ENCODE peak calls at places on chromosomes 4 and X, in ten cellular contexts. N is nephron progenitor cell; S is hepatocyte; Q is AG09309; F is CD8-positive, alpha-beta memory T cell; M is germinal center; T is NCI-H1092; C is stimulated activated CD4-positive, alpha-beta T cell treated with anti-CD3 and anti-CD28 coated beads, Interleukin-12 subunit alpha, Interleukin-12 subunit beta, amount 100 ng/mL, for 48 hours; B is activated naive CD8-positive, alpha-beta T cell treated with anti-CD3 and anti-CD28 coated beads, Interleukin-2, amount 50 U/mL, for 24 hours; W is astrocyte of the spinal cord. X is an unnamed sample.

GRCh38 chr4:120718979-120719566 is 203.5 kb downstream of the PRDM5 start:
- DNase-seq in N (peak), S (peak), Q (no peak), F (no peak), M (no peak), T (no peak), C (peak), B (peak), W (peak), X (no peak)

GRCh38 chrX:370963-371745 is 15.6 kb downstream of the PPP2R3B start:
- DNase-seq in N (no peak), S (no peak), Q (no peak), F (no peak), M (no peak), T (no peak), C (no peak), B (no peak), W (no peak), X (no peak)

GRCh38 chr4:48031802-48032525 is 15.4 kb downstream of the NIPAL1 start:
- DNase-seq in N (no peak), S (peak), Q (no peak), F (no peak), M (no peak), T (no peak), C (no peak), B (no peak), W (peak), X (no peak)

GRCh38 chr4:15232725-15233597 is 194.9 kb upstream of the C1QTNF7 start:
- DNase-seq in N (no peak), S (peak), Q (no peak), F (no peak), M (no peak), T (peak), C (no peak), B (no peak), W (peak), X (no peak)

GRCh38 chr4:147799986-147800555 is 68.2 kb downstream of the ARHGAP10 start:
- DNase-seq in N (no peak), S (no peak), Q (no peak), F (peak), M (no peak), T (no peak), C (peak), B (peak), W (peak), X (no peak)

GRCh38 chrX:115563633-115564182 is 2.7 kb downstream of the PLS3 start:
- DNase-seq in N (no peak), S (no peak), Q (no peak), F (no peak), M (no peak), T (no peak), C (no peak), B (no peak), W (no peak), X (no peak)

GRCh38 chrX:131735127-131735526 is 191.3 kb downstream of the OR13H1 start:
- DNase-seq in N (no peak), S (no peak), Q (no peak), F (no peak), M (no peak), T (no peak), C (no peak), B (no peak), W (peak), X (no peak)

GRCh38 chrX:30513284-30513683 is 64.3 kb downstream of the TASL start:
- DNase-seq in N (no peak), S (no peak), Q (no peak), F (no peak), M (no peak), T (no peak), C (no peak), B (no peak), W (no peak), X (no peak)

GRCh38 chr4:18953613-18954012 is 932.1 kb upstream of the LCORL start:
- DNase-seq in N (no peak), S (no peak), Q (no peak), F (no peak), M (no peak), T (no peak), C (no peak), B (no peak), W (no peak), X (no peak)

GRCh38 chr4:4216261-4216660 is 10.5 kb downstream of the OTOP1 start:
- DNase-seq in N (no peak), S (no peak), Q (no peak), F (no peak), M (no peak), T (no peak), C (no peak), B (no peak), W (no peak), X (no peak)

GRCh38 chr4:189279188-189279587 is 661.5 kb upstream of the FRG1 start:
- DNase-seq in N (no peak), S (no peak), Q (no peak), F (no peak), M (no peak), T (no peak), C (no peak), B (no peak), W (no peak), X (no peak)

GRCh38 chrX:123859409-123859827 is 435 bp upstream of the XIAP start:
- DNase-seq in N (peak), S (no peak), Q (no peak), F (peak), M (no peak), T (peak), C (peak), B (peak), W (no peak), X (peak)

GRCh38 chr4:142818009-142818408 is 28.1 kb downstream of the INPP4B start:
- DNase-seq in N (no peak), S (no peak), Q (peak), F (no peak), M (no peak), T (no peak), C (no peak), B (no peak), W (peak), X (peak)

GRCh38 chr4:165684177-165684870 is 188.7 kb upstream of the TLL1 start:
- DNase-seq in N (no peak), S (no peak), Q (peak), F (no peak), M (no peak), T (no peak), C (no peak), B (no peak), W (peak), X (no peak)

GRCh38 chrX:128020701-128021100 is 31.5 kb downstream of the ACTRT1 start:
- DNase-seq in N (no peak), S (peak), Q (no peak), F (no peak), M (no peak), T (no peak), C (no peak), B (no peak), W (peak), X (no peak)

GRCh38 chr4:31917334-31917733 is 1197.2 kb downstream of the PCDH7 start:
- DNase-seq in N (no peak), S (no peak), Q (no peak), F (no peak), M (no peak), T (no peak), C (no peak), B (no peak), W (no peak), X (no peak)

GRCh38 chrX:42869659-42870476 is 91.9 kb upstream of the PPP1R2C start:
- DNase-seq in N (no peak), S (no peak), Q (no peak), F (peak), M (peak), T (no peak), C (no peak), B (no peak), W (no peak), X (no peak)

GRCh38 chrX:23901805-23902204 is 5.9 kb downstream of the APOO start:
- DNase-seq in N (peak), S (peak), Q (no peak), F (peak), M (peak), T (no peak), C (peak), B (peak), W (peak), X (peak)

GRCh38 chr4:101287332-101287731 is 60.0 kb downstream of the PPP3CA start:
- DNase-seq in N (no peak), S (no peak), Q (no peak), F (no peak), M (no peak), T (no peak), C (no peak), B (no peak), W (no peak), X (no peak)